ENCODE peak calls at places on chromosomes 1 and 21, in five cellular contexts. A, L, X, R and O are unnamed samples.

GRCh38 chr21:19268634-19269138 is 865.1 kb upstream of the TMPRSS15 start:
- DNase-seq in L (no peak), R (no peak), X (no peak), A (no peak), O (no peak)

GRCh38 chr1:111937147-111937725 is 52.2 kb downstream of the KCND3 start:
- DNase-seq in X (no peak), L (no peak), A (no peak), R (no peak), O (no peak)

GRCh38 chr1:23742670-23743286 is 493 bp upstream of the ELOA start:
- DNase-seq in X (no peak), L (no peak), A (peak), R (peak), O (no peak)

GRCh38 chr1:109980324-109981127 is 4.0 kb upstream of the AHCYL1 start:
- DNase-seq in X (no peak), A (peak), R (no peak), L (no peak), O (no peak)

GRCh38 chr1:75954594-75954993 is 22.4 kb upstream of the ASB17 start:
- DNase-seq in A (no peak), R (no peak), L (no peak), X (no peak), O (no peak)

GRCh38 chr1:185316163-185317033 is 645 bp downstream of the IVNS1ABP start:
- DNase-seq in A (peak), L (peak), R (peak), X (peak), O (peak)

GRCh38 chr1:57586842-57587241 is 163.0 kb upstream of the DAB1 start:
- DNase-seq in L (no peak), A (no peak), X (no peak), R (no peak), O (no peak)

GRCh38 chr1:116920211-116920610 is 10.5 kb downstream of the PTGFRN start:
- DNase-seq in A (no peak), X (no peak), R (no peak), L (no peak), O (no peak)

GRCh38 chr1:229011022-229011421 is 259.9 kb upstream of the RAB4A start:
- DNase-seq in A (no peak), L (no peak), R (no peak), X (no peak), O (no peak)

GRCh38 chr1:2386636-2387611 is 4.4 kb downstream of the MORN1 start:
- DNase-seq in R (no peak), A (no peak), X (no peak), L (peak), O (no peak)

GRCh38 chr1:178538192-178538916 is 25.4 kb downstream of the TEX35 start:
- DNase-seq in A (no peak), R (no peak), L (peak), X (no peak), O (no peak)

GRCh38 chr21:42258885-42259407 is 40.0 kb downstream of the ABCG1 start:
- DNase-seq in X (no peak), L (no peak), R (no peak), A (no peak), O (no peak)

GRCh38 chr1:87273291-87273690 is 55.4 kb upstream of the LMO4 start:
- DNase-seq in A (no peak), L (no peak), R (no peak), X (no peak), O (no peak)

GRCh38 chr1:12466816-12467215 is 151.2 kb downstream of the DHRS3 start:
- DNase-seq in X (no peak), R (no peak), L (no peak), A (no peak), O (no peak)

GRCh38 chr1:221759436-221759835 is 17.5 kb upstream of the DUSP10 start:
- DNase-seq in R (peak), X (no peak), A (no peak), L (no peak), O (no peak)

GRCh38 chr1:155598842-155599331 is 11.1 kb upstream of the MSTO1 start:
- DNase-seq in R (peak), X (peak), A (peak), L (no peak), O (no peak)

DNA sequence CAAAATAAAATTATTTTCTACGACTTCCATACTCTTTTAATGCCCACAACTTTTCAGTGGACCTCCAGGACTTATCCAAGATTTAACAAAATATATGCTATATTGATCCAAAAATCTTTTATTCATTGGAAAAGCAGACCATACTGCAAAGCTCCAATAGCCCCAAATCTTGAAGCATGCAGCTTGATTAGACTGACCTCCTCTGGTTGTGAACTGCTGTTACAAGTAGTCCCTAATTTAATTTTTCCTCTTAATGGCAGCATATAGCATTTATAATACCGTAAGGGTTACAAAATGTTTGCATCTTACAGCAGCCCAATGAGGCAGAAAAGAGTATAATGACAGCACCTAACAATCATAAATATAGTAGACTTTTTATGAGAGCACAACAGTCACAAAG is 49.8 kb downstream of the TPR start:
- DNase-seq in R (peak), X (no peak), L (no peak), A (no peak), O (no peak)
- TF ChIP-seq CTCF in R (peak), X (peak), L (peak), A (peak), O (peak)

DNA sequence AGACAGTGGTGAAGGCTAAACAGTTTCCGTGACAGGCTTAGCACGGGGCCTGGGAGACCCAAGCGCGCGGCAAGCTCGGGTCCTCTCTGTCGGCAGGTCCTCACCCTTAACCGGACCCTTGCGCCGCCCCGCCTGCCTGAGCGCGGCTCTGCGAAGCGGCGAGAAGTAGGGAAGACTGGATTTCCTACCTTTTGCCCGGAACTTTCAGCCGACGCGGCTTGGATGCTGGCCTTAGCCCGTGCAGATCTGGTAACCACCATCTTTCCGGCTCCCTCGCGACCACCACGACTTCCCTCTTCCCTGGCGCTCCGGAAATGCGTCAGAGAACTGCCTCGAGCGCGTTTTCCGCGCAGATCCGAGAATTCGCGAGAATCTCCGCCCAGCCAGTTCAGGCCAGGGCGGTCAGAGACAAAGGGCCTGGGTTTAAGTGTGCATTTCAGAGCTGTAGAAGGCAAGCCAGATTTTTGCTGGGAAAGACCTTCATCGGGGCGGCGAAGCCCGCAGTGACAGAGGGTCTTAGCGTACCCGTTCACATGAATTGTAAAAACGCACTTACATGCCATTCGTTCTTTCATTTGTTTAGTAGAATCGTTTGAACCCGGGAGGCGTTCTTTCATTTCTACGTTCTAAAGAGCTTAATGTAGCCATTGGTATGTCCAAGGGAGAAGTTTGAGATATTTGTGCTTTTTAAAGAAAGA is at the start of gene DNTTIP2:
- DNase-seq in L (peak), R (peak), A (peak), X (peak), O (peak)
- TF ChIP-seq CTCF in L (no peak), R (no peak), A (no peak), X (no peak), O (no peak)

DNA sequence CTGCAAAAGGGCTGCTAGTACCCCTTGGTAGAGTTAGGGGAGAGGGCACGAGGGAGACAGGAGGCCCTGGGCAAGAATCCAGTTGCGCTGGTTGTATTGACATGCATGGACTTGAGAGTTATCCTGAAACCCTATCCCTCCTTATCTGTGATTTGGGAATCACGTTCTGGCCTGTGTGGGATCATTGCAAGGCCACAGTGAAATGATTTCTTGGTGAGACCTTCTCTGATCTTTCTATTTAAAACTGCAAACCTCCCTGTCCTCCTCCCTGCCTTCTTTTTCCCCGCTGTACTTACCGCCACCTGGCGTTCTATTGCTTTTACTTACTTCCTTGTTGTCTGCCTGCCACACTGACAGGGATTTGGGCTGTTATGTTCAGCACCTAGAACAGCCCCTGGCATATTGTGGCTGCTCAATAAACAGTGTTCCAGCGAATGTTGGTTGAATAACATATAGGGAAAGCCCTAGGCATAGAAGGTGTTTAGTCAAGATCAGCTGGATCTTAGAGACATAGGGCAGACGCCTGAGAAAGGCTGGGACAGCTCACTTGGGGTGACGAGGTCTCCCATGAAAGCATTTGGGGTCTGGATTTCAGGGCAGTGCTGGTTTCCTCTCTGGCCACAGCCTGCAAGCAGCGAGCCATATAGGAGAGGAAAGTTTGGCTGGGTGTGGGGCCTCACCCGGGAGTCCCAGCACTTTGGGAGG is 25.6 kb downstream of the ALPL start:
- DNase-seq in X (peak), R (peak), L (peak), A (peak), O (peak)
- TF ChIP-seq CTCF in X (peak), R (peak), L (peak), A (no peak), O (peak)

GRCh38 chr21:45365186-45365607 is 39.8 kb upstream of the COL18A1 start:
- DNase-seq in R (no peak), A (no peak), X (no peak), L (no peak), O (no peak)

GRCh38 chr21:45365608-45366241 is 39.2 kb upstream of the COL18A1 start:
- DNase-seq in R (peak), A (no peak), X (no peak), L (no peak), O (no peak)

GRCh38 chr21:45366476-45366875 is 38.5 kb upstream of the COL18A1 start:
- DNase-seq in A (no peak), R (no peak), L (no peak), X (no peak), O (no peak)

GRCh38 chr21:45363921-45364463 is 41.0 kb upstream of the COL18A1 start:
- DNase-seq in X (no peak), A (peak), R (peak), L (peak), O (peak)

DNA sequence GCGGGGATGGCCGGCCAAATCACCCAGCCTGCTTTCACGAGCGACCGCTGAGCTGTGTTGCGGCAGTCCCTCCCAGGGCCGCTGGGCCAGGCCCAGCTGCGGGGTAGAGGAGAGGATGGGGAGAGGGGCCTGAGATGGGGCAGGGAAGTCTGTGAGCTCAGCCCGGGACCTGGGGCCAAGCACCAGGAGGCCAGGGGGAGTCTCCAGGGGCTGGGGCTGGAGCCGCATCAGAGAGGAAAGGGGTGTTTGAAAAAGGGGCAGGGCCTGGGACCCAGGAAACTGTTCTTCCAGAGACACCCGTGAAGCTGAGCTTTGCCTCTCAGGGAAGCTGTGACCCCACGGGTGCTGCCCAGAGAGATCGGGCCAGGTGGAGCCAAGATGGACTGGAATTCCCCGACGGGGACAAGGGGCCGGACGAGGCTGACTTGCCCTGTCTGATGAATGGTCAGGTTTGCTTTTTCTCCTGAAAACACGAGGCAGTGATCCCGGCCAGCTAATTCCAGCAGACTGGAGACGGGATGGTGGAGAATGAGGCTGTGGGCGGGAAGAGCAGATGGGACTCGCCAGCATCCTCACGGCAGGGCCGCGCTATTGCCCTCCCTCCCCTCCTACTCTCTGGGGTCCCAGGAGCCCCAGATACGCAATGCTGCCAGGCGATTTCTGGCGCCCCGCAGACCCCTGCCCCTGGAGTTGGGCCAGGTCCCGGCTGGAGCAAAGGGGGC is 40.3 kb upstream of the COL18A1 start:
- DNase-seq in A (no peak), X (no peak), L (peak), R (peak), O (no peak)
- TF ChIP-seq CTCF in A (no peak), X (no peak), L (no peak), R (no peak), O (no peak)

GRCh38 chr1:159854101-159854692 is 8.3 kb downstream of the VSIG8 start:
- DNase-seq in A (peak), R (peak), X (peak), L (no peak), O (no peak)

GRCh38 chr1:159853417-159853816 is 9.0 kb downstream of the VSIG8 start:
- DNase-seq in L (no peak), R (no peak), A (no peak), X (no peak), O (no peak)

GRCh38 chr1:159855709-159856108 is 6.7 kb downstream of the VSIG8 start:
- DNase-seq in R (no peak), X (no peak), A (no peak), L (no peak), O (no peak)

GRCh38 chr1:159856576-159856975 is 5.9 kb downstream of the VSIG8 start:
- DNase-seq in X (no peak), L (no peak), A (peak), R (no peak), O (no peak)

GRCh38 chr1:159854693-159855192 is 7.7 kb downstream of the VSIG8 start:
- DNase-seq in L (peak), A (peak), X (peak), R (peak), O (no peak)
- TF ChIP-seq CTCF in L (no peak), A (peak), X (no peak), R (no peak), O (no peak)

GRCh38 chr21:31872452-31873274 is at the start of gene HUNK:
- DNase-seq in X (peak), L (peak), R (no peak), A (peak), O (no peak)

GRCh38 chr21:31875424-31876097 is 2.7 kb downstream of the HUNK start:
- DNase-seq in R (no peak), X (no peak), A (no peak), L (no peak), O (peak)

GRCh38 chr21:31874817-31875216 is 2.0 kb downstream of the HUNK start:
- DNase-seq in L (no peak), X (peak), R (no peak), A (no peak), O (no peak)

GRCh38 chr21:31873275-31873695 is 465 bp downstream of the HUNK start:
- DNase-seq in A (peak), R (no peak), X (peak), L (peak), O (no peak)

GRCh38 chr21:31873696-31874599 is 1.1 kb downstream of the HUNK start:
- DNase-seq in X (peak), A (peak), L (peak), R (no peak), O (no peak)
- TF ChIP-seq CTCF in X (peak), A (peak), L (peak), R (peak), O (peak)

DNA sequence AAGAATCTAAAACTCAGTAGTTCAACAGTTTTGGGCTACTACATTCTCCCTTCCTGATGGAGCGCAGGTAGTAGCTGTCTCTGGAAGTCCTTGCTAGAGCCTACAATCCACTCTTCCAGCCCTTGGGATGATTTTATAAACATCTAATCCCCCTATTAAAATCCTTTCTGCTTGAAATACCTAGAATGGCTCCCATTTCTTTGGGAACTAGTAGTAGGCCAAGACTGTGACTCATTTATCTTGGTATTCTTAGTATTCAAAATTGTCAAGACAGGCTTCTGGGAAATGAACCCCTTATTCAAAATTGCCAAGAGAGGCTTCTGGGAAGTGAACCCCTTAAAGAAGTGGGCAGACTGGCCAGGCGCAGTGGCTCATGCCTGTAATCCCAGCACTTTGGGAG is 142.5 kb upstream of the FGGY start:
- DNase-seq in A (no peak), X (no peak), R (no peak), L (no peak), O (no peak)
- TF ChIP-seq CTCF in A (no peak), X (no peak), R (no peak), L (no peak), O (no peak)

GRCh38 chr21:44913425-44914175 is 7.1 kb downstream of the ITGB2 start:
- DNase-seq in A (peak), R (no peak), X (no peak), L (no peak), O (no peak)

GRCh38 chr21:44911066-44911383 is 9.7 kb downstream of the ITGB2 start:
- DNase-seq in X (no peak), A (no peak), R (no peak), L (no peak), O (no peak)

GRCh38 chr21:44910229-44911065 is 10.3 kb downstream of the ITGB2 start:
- DNase-seq in L (no peak), R (no peak), A (no peak), X (no peak), O (no peak)

GRCh38 chr21:44911384-44912157 is 9.1 kb downstream of the ITGB2 start:
- DNase-seq in A (peak), X (no peak), R (peak), L (no peak), O (peak)

DNA sequence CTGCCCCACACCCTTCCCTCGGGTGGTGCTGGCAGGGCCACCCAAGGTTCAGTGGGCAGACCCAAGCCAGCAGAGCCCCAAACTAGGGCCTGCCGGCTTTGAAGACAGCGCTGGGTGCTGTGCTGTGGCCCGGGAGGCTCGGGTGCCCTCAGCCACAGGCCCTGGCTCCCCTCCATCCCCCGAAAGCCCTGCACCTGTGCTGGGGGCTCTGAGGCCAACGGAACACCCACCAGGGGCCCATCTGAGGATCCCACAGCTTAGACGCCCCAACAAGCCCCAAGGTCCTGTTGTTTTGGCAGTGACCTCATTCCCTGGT is 8.6 kb downstream of the ITGB2 start:
- DNase-seq in X (no peak), A (no peak), L (no peak), R (no peak), O (no peak)
- TF ChIP-seq CTCF in X (no peak), A (no peak), L (no peak), R (no peak), O (no peak)

GRCh38 chr1:246329900-246330299 is 177.2 kb downstream of the SMYD3 start:
- DNase-seq in R (no peak), A (peak), L (no peak), X (no peak), O (no peak)
- TF ChIP-seq CTCF in R (no peak), A (no peak), L (no peak), X (no peak), O (no peak)

GRCh38 chr1:25148673-25149300 is 83.5 kb downstream of the SYF2 start:
- DNase-seq in X (no peak), A (peak), R (peak), L (no peak), O (no peak)

GRCh38 chr1:25150998-25151397 is 81.3 kb downstream of the SYF2 start:
- DNase-seq in A (no peak), R (no peak), X (no peak), L (no peak), O (no peak)

GRCh38 chr1:25146382-25146855 is 85.9 kb downstream of the SYF2 start:
- DNase-seq in X (no peak), R (no peak), A (no peak), L (no peak), O (no peak)

GRCh38 chr1:25140073-25140797 is 92.1 kb downstream of the SYF2 start:
- DNase-seq in X (no peak), L (no peak), R (no peak), A (peak), O (no peak)

DNA sequence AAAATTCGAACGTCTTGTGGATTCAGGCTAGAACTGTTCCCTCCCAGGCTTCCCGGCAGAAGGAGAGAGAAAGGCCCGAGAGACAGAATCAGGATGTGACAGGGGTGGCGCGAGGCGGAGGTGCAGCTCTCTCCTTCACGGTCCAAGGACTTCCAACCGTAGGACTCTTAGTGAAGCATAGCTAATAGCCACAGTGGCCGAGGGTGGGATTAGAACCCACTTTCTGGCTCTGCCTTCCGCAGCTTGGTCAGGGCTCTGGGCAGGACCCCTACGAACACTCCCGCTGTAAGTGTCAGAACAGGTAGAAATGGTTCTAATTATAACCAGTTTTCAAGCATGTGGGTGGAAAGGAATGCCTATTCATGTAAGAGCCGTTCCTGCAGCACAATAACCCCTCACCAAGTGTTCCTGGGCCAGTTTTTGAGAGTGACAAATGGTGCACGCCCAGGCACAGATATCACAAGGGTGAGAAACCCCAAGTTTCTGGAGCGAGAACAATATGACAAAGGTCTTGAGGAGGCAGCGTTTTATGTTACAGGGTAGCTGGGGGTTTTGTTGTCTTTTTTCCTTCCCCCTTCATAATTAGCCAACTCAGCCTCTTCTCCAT is 86.4 kb downstream of the SYF2 start:
- DNase-seq in R (no peak), X (peak), A (no peak), L (no peak), O (no peak)
- TF ChIP-seq CTCF in R (no peak), X (no peak), A (no peak), L (no peak), O (no peak)